ENCODE peak calls at places on chromosomes 1 and 21, in eight cellular contexts. C is H1, O is K562, Z is A549, X is HCT116, T is HepG2, F is GM12878, M is endothelial cell of umbilical vein. I is an unnamed sample.

GRCh38 chr1:215749423-215749822 is 182.3 kb downstream of the KCTD3 start:
- DNase-seq in C (no peak), O (no peak), Z (no peak), X (no peak), T (no peak), F (no peak), M (no peak), I (no peak)

GRCh38 chr1:214989341-214989740 is 93.2 kb upstream of the KCNK2 start:
- DNase-seq in C (no peak), O (no peak), Z (no peak), X (no peak), T (no peak), F (no peak), M (no peak), I (no peak)

GRCh38 chr1:76279387-76279748 is 204.8 kb downstream of the ST6GALNAC3 start:
- DNase-seq in C (no peak), O (no peak), Z (no peak), X (no peak), T (no peak), F (no peak), M (no peak), I (peak)

GRCh38 chr1:116265931-116266863 is 106.8 kb upstream of the ATP1A1 start:
- DNase-seq in C (no peak), O (no peak), Z (no peak), X (no peak), T (no peak), F (no peak), M (no peak), I (no peak)

GRCh38 chr1:86502721-86503430 is 34.1 kb downstream of the CLCA1 start:
- DNase-seq in C (peak), O (no peak), Z (no peak), X (no peak), T (peak), F (no peak), M (peak), I (no peak)

GRCh38 chr21:14947613-14948160 is 117.1 kb downstream of the NRIP1 start:
- DNase-seq in C (no peak), O (no peak), Z (no peak), X (no peak), T (peak), F (no peak), M (no peak), I (no peak)

GRCh38 chr1:62918706-62919105 is 134.8 kb downstream of the ATG4C start:
- DNase-seq in C (no peak), O (no peak), Z (no peak), X (no peak), T (no peak), F (no peak), M (no peak), I (peak)

GRCh38 chr1:94783342-94784264 is 36.6 kb upstream of the SLC44A3 start:
- DNase-seq in C (no peak), O (no peak), Z (no peak), X (no peak), T (no peak), F (no peak), M (peak), I (no peak)

GRCh38 chr1:74771913-74772515 is 39.1 kb downstream of the TYW3 start:
- DNase-seq in C (no peak), O (peak), Z (peak), X (peak), T (peak), F (peak), M (peak), I (peak)

GRCh38 chr1:65065535-65066378 is 82.2 kb upstream of the AK4 start:
- DNase-seq in C (peak), O (peak), Z (no peak), X (no peak), T (no peak), F (no peak), M (peak), I (peak)

GRCh38 chr1:230922620-230923019 is 54.3 kb upstream of the C1orf198 start:
- DNase-seq in C (no peak), O (no peak), Z (no peak), X (no peak), T (no peak), F (no peak), M (no peak), I (no peak)

GRCh38 chr1:66333463-66334232 is 200.3 kb upstream of the SGIP1 start:
- DNase-seq in C (no peak), O (no peak), Z (no peak), X (no peak), T (no peak), F (no peak), M (peak), I (no peak)

GRCh38 chr1:12593621-12594066 is 24.4 kb downstream of the DHRS3 start:
- DNase-seq in C (no peak), O (no peak), Z (peak), X (no peak), T (no peak), F (no peak), M (no peak), I (no peak)

GRCh38 chr1:159937014-159937750 is 8.2 kb downstream of the IGSF9 start:
- DNase-seq in C (no peak), O (no peak), Z (no peak), X (no peak), T (no peak), F (no peak), M (no peak), I (no peak)

GRCh38 chr1:177170756-177171535 is at the start of gene BRINP2:
- DNase-seq in C (peak), O (no peak), Z (peak), X (no peak), T (no peak), F (no peak), M (peak), I (peak)

GRCh38 chr1:156118175-156118868 is 3.8 kb downstream of the LMNA start:
- DNase-seq in C (no peak), O (no peak), Z (no peak), X (no peak), T (peak), F (no peak), M (no peak), I (no peak)

GRCh38 chr1:116167625-116168276 is 56.6 kb downstream of the MAB21L3 start:
- DNase-seq in C (peak), O (peak), Z (no peak), X (no peak), T (no peak), F (no peak), M (peak), I (no peak)

GRCh38 chr1:53014791-53015507 is 47.1 kb upstream of the PODN start:
- DNase-seq in C (peak), O (peak), Z (peak), X (peak), T (peak), F (peak), M (peak), I (peak)

GRCh38 chr1:182784556-182785171 is 4.9 kb upstream of the NPL start:
- DNase-seq in C (no peak), O (peak), Z (peak), X (peak), T (peak), F (no peak), M (peak), I (peak)

DNA sequence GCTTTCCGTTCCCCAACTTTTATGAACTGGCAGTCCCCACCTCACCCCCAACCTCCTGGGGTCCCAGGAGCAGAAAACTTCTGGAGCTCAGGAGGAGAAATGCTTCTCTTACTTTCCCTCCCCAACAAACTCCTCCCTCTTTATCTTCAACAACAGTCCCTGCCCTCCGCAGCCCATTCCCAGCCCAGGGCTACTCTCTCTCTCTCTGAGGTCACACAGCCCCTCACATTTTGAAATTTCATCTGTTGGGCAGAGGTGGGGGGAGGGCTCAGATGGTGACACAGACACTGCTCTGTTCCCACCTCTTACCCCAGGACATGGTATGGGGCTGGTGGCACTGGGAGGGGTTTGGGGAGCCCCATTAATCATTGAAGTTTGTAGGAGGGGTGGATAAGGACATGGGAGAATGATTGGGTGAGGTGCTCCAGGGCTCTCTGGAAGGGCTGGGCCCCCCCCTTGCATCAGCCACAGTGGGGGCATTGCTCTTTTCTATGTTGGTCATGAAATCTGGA is 6.0 kb downstream of the PIK3CD start:
- DNase-seq in C (no peak), O (peak), Z (no peak), X (no peak), T (no peak), F (no peak), M (no peak), I (no peak)
- H3K4me2 ChIP-seq in C (no peak), O (peak), Z (no peak), X (no peak), T (no peak), F (peak), M (no peak), I (no peak)

DNA sequence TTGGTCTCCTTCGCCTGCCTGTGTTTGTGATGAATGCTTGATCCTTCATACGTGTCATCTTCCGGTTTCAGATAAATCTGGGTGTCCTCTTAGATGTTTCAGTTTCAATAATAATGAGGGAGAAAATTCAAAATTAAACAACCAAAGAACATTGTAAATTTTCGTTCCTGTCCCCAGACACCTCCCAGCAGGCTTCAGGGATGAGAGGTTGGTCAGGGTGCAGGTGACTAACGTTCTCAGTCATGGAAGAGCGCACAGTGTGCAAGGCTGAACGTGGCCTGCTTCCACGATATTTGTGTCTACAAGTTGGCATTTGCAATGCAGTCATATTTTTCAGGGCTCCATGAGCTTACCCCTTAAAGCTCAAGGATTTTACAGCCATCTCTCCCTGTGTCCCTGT is 147.1 kb upstream of the ARHGEF16 start:
- DNase-seq in C (no peak), O (no peak), Z (no peak), X (no peak), T (no peak), F (no peak), M (no peak), I (no peak)
- TF ChIP-seq MAX in C (no peak), O (no peak), Z (no peak), X (no peak), T (no peak), F (no peak), M (no peak), I (no peak)

DNA sequence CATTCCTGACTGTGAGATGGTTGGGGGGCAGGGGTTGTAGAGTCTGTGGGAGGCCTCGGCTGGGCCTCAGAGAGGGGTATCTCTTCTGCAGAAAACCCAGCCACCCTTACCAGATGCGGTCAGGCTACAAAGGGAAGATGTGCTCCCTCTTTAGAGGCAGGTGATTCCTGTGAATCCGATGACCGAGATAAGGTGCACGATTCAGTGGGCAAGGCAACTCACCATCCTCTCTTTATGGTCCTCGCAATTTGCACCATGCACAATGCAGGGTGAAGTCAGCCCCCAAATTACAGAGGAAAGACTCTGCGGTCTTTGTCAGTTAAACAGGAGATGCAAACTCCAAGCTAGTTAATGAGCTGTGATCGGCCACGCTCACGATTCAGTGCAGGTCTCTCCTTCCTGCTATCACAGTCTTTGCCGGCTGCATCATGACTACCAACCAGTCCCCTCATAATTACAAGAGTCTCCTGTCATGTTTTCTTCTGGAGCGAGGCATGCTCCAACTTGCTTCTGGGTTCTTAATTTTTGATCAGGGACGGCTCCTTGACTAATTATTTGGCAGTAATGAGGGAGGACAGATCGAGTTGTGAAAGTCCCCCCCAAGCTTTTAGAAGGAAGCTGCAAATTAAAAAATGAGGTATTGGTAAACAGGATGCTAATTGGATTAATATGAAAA is 12.5 kb downstream of the TP73 start:
- DNase-seq in C (no peak), O (no peak), Z (no peak), X (no peak), T (no peak), F (no peak), M (no peak), I (no peak)
- H3K4me2 ChIP-seq in C (no peak), O (no peak), Z (no peak), X (no peak), T (no peak), F (peak), M (no peak), I (no peak)

DNA sequence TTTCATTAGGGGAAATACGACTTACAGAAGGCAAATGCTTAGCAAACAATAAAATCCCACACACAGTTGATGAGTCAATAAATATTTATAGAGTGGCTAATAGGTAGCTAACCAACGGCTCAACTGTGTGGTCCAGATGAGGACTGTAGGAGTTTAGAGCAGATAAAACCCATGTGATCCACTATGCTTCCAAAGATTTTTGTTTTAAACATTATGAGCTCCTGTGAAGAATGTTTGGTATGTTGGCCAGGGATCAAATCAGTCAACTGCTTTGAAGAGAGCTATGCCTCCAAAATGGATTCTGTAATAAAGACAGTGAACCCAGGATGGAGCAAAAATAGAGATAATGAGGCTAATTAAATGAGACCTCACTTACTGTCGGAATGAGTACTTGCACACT is 72.3 kb upstream of the COL11A1 start:
- DNase-seq in C (no peak), O (no peak), Z (peak), X (no peak), T (no peak), F (no peak), M (no peak), I (no peak)
- TF ChIP-seq MAX in C (no peak), O (no peak), Z (no peak), X (no peak), T (no peak), F (no peak), M (no peak), I (no peak)

GRCh38 chr21:33825898-33826297 is 89.7 kb downstream of the ATP5PO start:
- DNase-seq in C (no peak), O (no peak), Z (no peak), X (no peak), T (no peak), F (no peak), M (no peak), I (no peak)
- H3K4me2 ChIP-seq in C (no peak), O (no peak), Z (no peak), X (no peak), T (no peak), F (no peak), M (no peak), I (no peak)

GRCh38 chr1:38114231-38114630 is 67.6 kb upstream of the POU3F1 start:
- DNase-seq in C (no peak), O (no peak), Z (no peak), X (no peak), T (no peak), F (no peak), M (peak), I (no peak)
- TF ChIP-seq MAX in C (no peak), O (no peak), Z (no peak), X (no peak), T (no peak), F (no peak), M (no peak), I (no peak)

DNA sequence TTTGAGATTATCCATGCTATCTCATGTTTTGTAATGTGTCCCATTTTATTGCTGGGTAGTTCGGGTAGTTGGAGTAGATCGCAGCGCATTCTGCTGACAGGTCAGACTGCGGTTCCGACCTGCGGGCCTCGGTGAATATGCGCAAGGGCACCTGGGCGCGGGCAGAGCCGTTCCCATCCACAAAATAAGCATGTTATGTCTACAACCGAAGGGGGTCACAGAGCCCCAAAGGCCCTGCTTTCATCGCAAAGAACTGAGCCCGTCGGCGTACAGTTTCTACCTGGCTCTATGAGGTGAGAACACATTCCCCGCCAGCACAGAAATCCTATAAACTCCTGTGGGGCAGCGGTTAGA is 88.4 kb downstream of the PRKAB2 start:
- DNase-seq in C (no peak), O (no peak), Z (no peak), X (no peak), T (no peak), F (no peak), M (no peak), I (peak)
- H3K4me2 ChIP-seq in C (peak), O (peak), Z (peak), X (no peak), T (peak), F (peak), M (peak), I (peak)

GRCh38 chr21:33025106-33025470 is 647 bp upstream of the OLIG2 start:
- DNase-seq in C (peak), O (no peak), Z (no peak), X (no peak), T (no peak), F (no peak), M (no peak), I (peak)
- TF ChIP-seq MAX in C (peak), O (no peak), Z (no peak), X (no peak), T (no peak), F (no peak), M (no peak), I (no peak)